ENCODE peak calls at places on chromosomes 11 and 22, in seven cellular contexts. F is kidney epithelial cell, I is psoas muscle, U is A673, W is lung, X is cardiac muscle cell, M is esophagus muscularis mucosa. C is an unnamed sample. For H3K27me3, the result is how much of the 10 kb centered on the place peaks cover.

GRCh38 chr11:48024635-48025071 is 44.3 kb downstream of the PTPRJ start:
- DNase-seq in F (no peak), I (peak), U (peak), W (no peak), X (no peak), M (no peak), C (no peak)

GRCh38 chr11:61776561-61777075 is 15.8 kb downstream of the TMEM258 start:
- DNase-seq in F (peak), I (peak), U (peak), W (peak), X (peak), M (no peak), C (peak)

GRCh38 chr11:38014405-38014804 is 1416.4 kb upstream of the RAG2 start:
- DNase-seq in F (no peak), I (no peak), U (peak), W (no peak), X (no peak), M (no peak), C (no peak)

GRCh38 chr11:67288452-67289225 is 464 bp upstream of the ANKRD13D start:
- DNase-seq in F (no peak), I (peak), U (peak), W (peak), X (peak), M (peak), C (peak)

GRCh38 chr11:80048513-80048912 is 607.7 kb upstream of the TENM4 start:
- DNase-seq in F (no peak), I (no peak), U (no peak), W (no peak), X (no peak), M (no peak), C (no peak)

GRCh38 chr22:45688606-45689080 is 17.0 kb downstream of the ATXN10 start:
- DNase-seq in F (peak), I (no peak), U (no peak), W (no peak), X (no peak), M (no peak), C (peak)

GRCh38 chr22:24601217-24602104 is 1.5 kb upstream of the GGT1 start:
- DNase-seq in F (no peak), I (no peak), U (no peak), W (peak), X (no peak), M (no peak), C (no peak)

GRCh38 chr11:121512468-121513465 is 60.0 kb upstream of the SORL1-AS1 start:
- DNase-seq in F (no peak), I (no peak), U (no peak), W (no peak), X (no peak), M (no peak), C (no peak)

GRCh38 chr11:45414082-45414481 is 127.9 kb upstream of the SYT13 start:
- DNase-seq in F (no peak), I (no peak), U (no peak), W (no peak), X (no peak), M (no peak), C (no peak)

GRCh38 chr11:69493931-69494821 is 12.7 kb downstream of the LINC01488 start:
- DNase-seq in F (no peak), I (peak), U (no peak), W (no peak), X (no peak), M (no peak), C (no peak)

GRCh38 chr11:68099474-68100405 is 21.4 kb downstream of the CHKA start:
- DNase-seq in F (no peak), I (no peak), U (no peak), W (peak), X (peak), M (no peak), C (no peak)

GRCh38 chr11:76654310-76654851 is 16.2 kb downstream of the LRRC32 start:
- DNase-seq in F (no peak), I (peak), U (no peak), W (no peak), X (no peak), M (no peak), C (no peak)

GRCh38 chr22:17638182-17638431 is 450 bp upstream of the BCL2L13 start:
- DNase-seq in F (no peak), I (no peak), U (no peak), W (no peak), X (no peak), M (no peak), C (peak)

GRCh38 chr11:28679795-28680194 is 571.6 kb downstream of the METTL15 start:
- DNase-seq in F (no peak), I (no peak), U (no peak), W (no peak), X (no peak), M (no peak), C (no peak)

GRCh38 chr11:68471360-68472340 is 11.1 kb downstream of the PPP6R3 start:
- DNase-seq in F (peak), I (no peak), U (no peak), W (no peak), X (no peak), M (no peak), C (peak)

GRCh38 chr22:44628856-44629255 is 73.1 kb upstream of the PRR5 start:
- DNase-seq in F (no peak), I (peak), U (no peak), W (no peak), X (no peak), M (no peak), C (no peak)

GRCh38 chr22:24424901-24425775 is 2.3 kb upstream of the ADORA2A start:
- DNase-seq in F (no peak), I (peak), U (no peak), W (no peak), X (no peak), M (no peak), C (no peak)

GRCh38 chr11:58334708-58335107 is 24.2 kb downstream of the OR5B17 start:
- DNase-seq in F (peak), I (no peak), U (peak), W (no peak), X (no peak), M (no peak), C (peak)

GRCh38 chr11:409008-409599 is 5.7 kb downstream of the SIGIRR start:
- DNase-seq in F (no peak), I (peak), U (no peak), W (no peak), X (no peak), M (no peak), C (no peak)

GRCh38 chr11:123525511-123525918 is 95.4 kb downstream of the GRAMD1B start:
- DNase-seq in F (no peak), I (no peak), U (peak), W (no peak), X (no peak), M (no peak), C (no peak)

GRCh38 chr11:73308963-73309960 is 1.2 kb downstream of the ARHGEF17 start:
- DNase-seq in F (peak), I (peak), U (peak), W (peak), X (peak), M (peak), C (peak)

GRCh38 chr11:75474240-75474639 is 41.2 kb upstream of the KLHL35 start:
- DNase-seq in F (no peak), I (no peak), U (peak), W (no peak), X (no peak), M (no peak), C (no peak)

GRCh38 chr22:45709004-45709739 is 37.5 kb downstream of the ATXN10 start:
- DNase-seq in F (peak), I (no peak), U (peak), W (no peak), X (no peak), M (no peak), C (peak)

GRCh38 chr11:133249065-133249464 is 283.2 kb downstream of the OPCML start:
- DNase-seq in F (no peak), I (no peak), U (no peak), W (no peak), X (no peak), M (no peak), C (no peak)

GRCh38 chr11:104531075-104531474 is 367.1 kb upstream of the PDGFD start:
- DNase-seq in F (no peak), I (no peak), U (peak), W (no peak), X (no peak), M (no peak), C (peak)

GRCh38 chr11:116513278-116513823 is 259.4 kb downstream of the BUD13 start:
- DNase-seq in F (no peak), I (no peak), U (no peak), W (no peak), X (no peak), M (no peak), C (no peak)

GRCh38 chr11:101128571-101129202 is 926 bp downstream of the PGR start:
- DNase-seq in F (no peak), I (peak), U (no peak), W (no peak), X (peak), M (no peak), C (no peak)

GRCh38 chr22:47623056-47623739 is 860.7 kb downstream of the TBC1D22A start:
- DNase-seq in F (no peak), I (no peak), U (no peak), W (peak), X (no peak), M (peak), C (no peak)

GRCh38 chr11:6448574-6448973 is 7.8 kb upstream of the HPX start:
- DNase-seq in F (no peak), I (no peak), U (no peak), W (no peak), X (no peak), M (no peak), C (no peak)

GRCh38 chr11:40306938-40307548 is 1152.4 kb downstream of the LRRC4C start:
- DNase-seq in F (no peak), I (no peak), U (peak), W (no peak), X (peak), M (no peak), C (peak)

GRCh38 chr22:43777204-43777671 is 34.9 kb downstream of the EFCAB6 start:
- DNase-seq in F (peak), I (no peak), U (no peak), W (no peak), X (no peak), M (peak), C (peak)

GRCh38 chr22:49415219-49415951 is 412.3 kb downstream of the BRD1 start:
- DNase-seq in F (no peak), I (no peak), U (no peak), W (no peak), X (no peak), M (no peak), C (no peak)

GRCh38 chr11:22192642-22193347 is at the start of gene ANO5:
- DNase-seq in F (no peak), I (peak), U (peak), W (peak), X (peak), M (no peak), C (peak)

GRCh38 chr22:33785283-33785991 is 134.8 kb downstream of the LARGE1 start:
- DNase-seq in F (peak), I (no peak), U (no peak), W (no peak), X (no peak), M (no peak), C (peak)

GRCh38 chr11:61119571-61119970 is 17.3 kb downstream of the CD5 start:
- DNase-seq in F (no peak), I (no peak), U (no peak), W (no peak), X (no peak), M (no peak), C (no peak)

DNA sequence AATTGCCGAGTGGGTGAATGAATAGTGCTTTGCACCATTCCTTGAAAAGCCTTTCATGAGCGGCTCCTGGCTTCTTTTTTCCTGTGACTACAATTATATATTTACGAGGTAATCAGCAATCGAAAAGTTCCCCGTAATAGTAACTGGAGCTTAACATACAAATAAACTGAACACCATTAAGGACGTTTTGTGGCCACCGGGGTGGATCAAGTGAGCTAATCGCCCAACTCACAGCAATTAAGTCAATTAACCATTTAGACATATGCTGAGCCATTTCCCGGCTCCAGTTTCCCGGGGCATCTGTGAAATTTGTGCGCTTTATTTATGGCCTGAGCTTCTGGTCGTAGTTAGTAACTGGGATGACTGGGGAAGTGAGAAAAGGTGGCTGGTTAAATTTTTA is 465.2 kb downstream of the MIAT start:
- DNase-seq in F (no peak), I (no peak), U (peak), W (no peak), X (no peak), M (no peak), C (no peak)
- H3K4me3 ChIP-seq in F (no peak), I (no peak), U (no peak), W (no peak), X (no peak), M (no peak), C (no peak)

GRCh38 chr11:19162946-19163345 is 38.8 kb downstream of the CSRP3 start:
- DNase-seq in F (no peak), I (no peak), U (no peak), W (no peak), X (no peak), M (no peak), C (no peak)
- TF ChIP-seq CTCF in F (no peak), I (no peak), U (no peak), W (no peak), X (no peak), M (no peak), C (no peak)

GRCh38 chr11:130166457-130166784 is 6.8 kb downstream of the ST14 start:
- DNase-seq in F (peak), I (no peak), U (no peak), W (no peak), X (no peak), M (no peak), C (peak)

GRCh38 chr11:130174642-130175041 is 15.1 kb downstream of the ST14 start:
- DNase-seq in F (no peak), I (no peak), U (no peak), W (no peak), X (no peak), M (no peak), C (no peak)

GRCh38 chr11:130171534-130171933 is 12.0 kb downstream of the ST14 start:
- DNase-seq in F (no peak), I (no peak), U (no peak), W (no peak), X (no peak), M (no peak), C (no peak)

GRCh38 chr11:130168105-130168504 is 8.5 kb downstream of the ST14 start:
- DNase-seq in F (no peak), I (no peak), U (no peak), W (no peak), X (no peak), M (no peak), C (peak)

GRCh38 chr11:130170345-130170744 is 10.8 kb downstream of the ST14 start:
- DNase-seq in F (no peak), I (no peak), U (no peak), W (no peak), X (no peak), M (no peak), C (no peak)
- H3K27me3 ChIP-seq in F (under half), I (under half), U (under half), W (under half), X (under half), M (under half), C (under half)

DNA sequence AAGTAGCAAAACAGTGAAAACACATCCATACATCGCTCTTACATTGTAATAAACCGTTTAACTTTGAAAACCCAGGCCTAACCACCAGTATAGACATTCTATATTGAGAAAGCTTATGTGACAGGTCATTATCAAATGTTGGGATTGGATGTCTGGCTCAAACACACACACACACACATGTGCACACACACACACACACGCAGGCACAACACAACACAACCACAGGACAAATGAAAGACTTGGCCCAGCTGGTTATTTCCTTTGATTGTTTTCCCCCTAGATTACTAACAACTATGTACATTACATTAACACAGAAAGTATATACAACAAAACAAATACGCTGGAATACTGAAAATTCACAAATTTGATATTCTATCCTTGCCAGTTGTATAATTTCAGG is 119.7 kb downstream of the APOL5 start:
- DNase-seq in F (no peak), I (no peak), U (no peak), W (no peak), X (no peak), M (no peak), C (no peak)
- H3K4me3 ChIP-seq in F (peak), I (peak), U (peak), W (no peak), X (peak), M (no peak), C (no peak)

C was measured in bronchial epithelial cell.